ENCODE peak calls at places on chromosomes 7 and 10, in seven cellular contexts. Z is endodermal cell, F is neuronal stem cell, B is left lung, X is psoas muscle, R is HL-60, K is stomach. I is an unnamed sample.
A peak's percentile ranks its signal among the peaks of the same experiment; 100 is the strongest.

GRCh38 chr10:123636598-123637325 is 29.4 kb upstream of the GPR26 start:
- DNase-seq in Z (peak; percentile 18), F (no peak), B (no peak), X (no peak), R (no peak), K (no peak), I (no peak)

GRCh38 chr10:121185816-121186215 is 334.7 kb downstream of the WDR11 start:
- DNase-seq in Z (no peak), F (no peak), B (no peak), X (no peak), R (no peak), K (no peak), I (no peak)

GRCh38 chr10:35545878-35546631 is 59.1 kb upstream of the GJD4 start:
- DNase-seq in Z (no peak), F (no peak), B (no peak), X (no peak), R (no peak), K (no peak), I (no peak)

GRCh38 chr10:970311-971149 is 17.7 kb upstream of the GTPBP4 start:
- DNase-seq in Z (no peak), F (no peak), B (no peak), X (peak; percentile 58), R (no peak), K (peak; percentile 66), I (no peak)

GRCh38 chr7:102152672-102153585 is 133.7 kb upstream of the SH2B2 start:
- DNase-seq in Z (peak; percentile 87), F (no peak), B (peak; percentile 54), X (no peak), R (no peak), K (no peak), I (no peak)

GRCh38 chr10:8618834-8619233 is 564.3 kb downstream of the GATA3 start:
- DNase-seq in Z (no peak), F (no peak), B (no peak), X (no peak), R (no peak), K (no peak), I (no peak)

GRCh38 chr7:134367956-134368749 is 51.4 kb upstream of the SLC35B4 start:
- DNase-seq in Z (no peak), F (no peak), B (no peak), X (no peak), R (no peak), K (no peak), I (no peak)

GRCh38 chr7:98077762-98078161 is 28.9 kb upstream of the LMTK2 start:
- DNase-seq in Z (peak; percentile 43), F (no peak), B (no peak), X (no peak), R (no peak), K (peak; percentile 5), I (no peak)

GRCh38 chr7:155544485-155544884 is 1.9 kb downstream of the CNPY1 start:
- DNase-seq in Z (no peak), F (no peak), B (no peak), X (no peak), R (no peak), K (no peak), I (no peak)

GRCh38 chr10:117555017-117555416 is 12.5 kb downstream of the EMX2 start:
- DNase-seq in Z (no peak), F (no peak), B (no peak), X (no peak), R (no peak), K (no peak), I (no peak)

GRCh38 chr7:25847331-25848070 is 304.5 kb upstream of the NFE2L3 start:
- DNase-seq in Z (no peak), F (no peak), B (no peak), X (no peak), R (no peak), K (no peak), I (no peak)

GRCh38 chr7:50791921-50792341 is 9.2 kb upstream of the GRB10 start:
- DNase-seq in Z (peak; percentile 53), F (no peak), B (no peak), X (no peak), R (peak; percentile 50), K (no peak), I (no peak)

GRCh38 chr10:8206882-8207281 is 152.4 kb downstream of the GATA3 start:
- DNase-seq in Z (no peak), F (no peak), B (no peak), X (no peak), R (no peak), K (no peak), I (no peak)

GRCh38 chr7:112079671-112080070 is 126.5 kb downstream of the DOCK4 start:
- DNase-seq in Z (no peak), F (no peak), B (no peak), X (no peak), R (no peak), K (no peak), I (no peak)

GRCh38 chr7:23970193-23970592 is 260.2 kb downstream of the STK31 start:
- DNase-seq in Z (no peak), F (no peak), B (no peak), X (no peak), R (no peak), K (no peak), I (no peak)

GRCh38 chr10:4677296-4678021 is 148.5 kb upstream of the AKR1E2 start:
- DNase-seq in Z (no peak), F (no peak), B (no peak), X (no peak), R (no peak), K (no peak), I (no peak)

DNA sequence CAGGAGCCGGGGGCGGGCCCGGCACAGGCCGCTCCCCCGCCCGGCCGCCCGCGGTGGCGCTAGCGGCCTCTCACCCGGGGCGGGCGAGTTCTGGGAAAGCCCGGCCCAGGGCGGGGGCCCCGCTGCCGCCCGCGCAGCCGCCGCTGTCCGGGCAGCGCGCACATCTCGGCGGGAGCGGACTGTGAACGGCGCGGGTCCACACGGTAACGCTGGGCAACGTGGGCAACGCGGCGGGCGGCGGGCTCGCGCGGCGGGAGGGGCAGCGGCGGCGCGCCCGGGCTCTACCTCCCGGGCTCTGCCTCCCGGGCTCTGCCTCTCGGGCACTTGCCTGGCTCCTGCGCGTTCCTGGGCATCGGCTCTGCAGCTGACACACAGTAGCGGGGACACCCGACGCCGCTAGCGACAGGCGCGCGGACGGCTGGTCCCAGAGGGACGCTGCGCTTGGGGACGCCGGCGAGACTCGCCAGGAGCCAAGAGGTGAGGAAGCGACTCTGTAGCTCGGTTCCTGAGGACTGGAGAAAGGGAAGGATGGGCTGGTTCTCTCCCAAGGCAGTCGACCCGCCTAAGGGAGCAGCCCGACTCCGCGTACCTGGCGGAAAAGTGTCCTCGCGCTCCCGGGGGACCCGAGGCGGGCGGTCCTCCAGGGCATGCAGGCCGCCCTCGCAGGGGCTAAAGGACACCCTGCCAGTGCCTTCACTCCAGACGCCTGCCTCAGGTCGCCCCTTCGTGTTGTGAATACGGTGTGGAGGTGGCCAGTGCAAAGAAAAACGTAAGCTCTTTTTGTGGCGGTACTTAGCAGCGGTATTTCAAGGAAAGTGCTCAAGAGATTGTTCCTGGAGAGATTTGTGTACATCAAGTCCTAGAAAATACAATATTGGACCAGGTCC is at the start of gene PLCE1:
- DNase-seq in Z (peak; percentile 83), F (peak; percentile 47), B (peak; percentile 83), X (peak; percentile 85), R (no peak), K (peak; percentile 70), I (no peak)
- H3K27me3 ChIP-seq in Z (no peaks in the 10 kb centered on the region), F (peaks cover 16% of the 10 kb centered on the region), B (peaks cover 25% of the 10 kb centered on the region), X (no peaks in the 10 kb centered on the region), R (peaks cover 35% of the 10 kb centered on the region), K (no peaks in the 10 kb centered on the region), I (no peaks in the 10 kb centered on the region)

DNA sequence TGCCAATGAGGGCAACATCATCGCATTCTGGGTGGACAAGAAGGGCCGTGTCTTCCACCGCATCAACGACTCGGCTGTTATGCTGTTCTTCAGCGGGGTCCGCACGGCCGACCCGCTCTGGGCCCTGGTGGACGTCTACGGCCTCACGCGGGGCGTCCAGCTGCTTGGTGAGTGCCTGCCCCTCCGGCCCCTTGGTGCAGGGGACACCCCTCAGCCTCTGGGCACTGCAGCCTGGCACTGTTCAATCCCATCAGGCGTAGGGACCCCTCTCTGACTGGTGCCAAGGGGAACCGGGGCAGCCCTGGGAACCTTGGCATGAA is 78.1 kb downstream of the NEURL1 start:
- DNase-seq in Z (no peak), F (no peak), B (no peak), X (peak; percentile 39), R (no peak), K (no peak), I (no peak)
- H3K27ac ChIP-seq in Z (no peak overlapping the region), F (no peak overlapping the region), B (no peak overlapping the region), X (no peak overlapping the region), R (no peak overlapping the region), K (no peak overlapping the region), I (no peak overlapping the region)

DNA sequence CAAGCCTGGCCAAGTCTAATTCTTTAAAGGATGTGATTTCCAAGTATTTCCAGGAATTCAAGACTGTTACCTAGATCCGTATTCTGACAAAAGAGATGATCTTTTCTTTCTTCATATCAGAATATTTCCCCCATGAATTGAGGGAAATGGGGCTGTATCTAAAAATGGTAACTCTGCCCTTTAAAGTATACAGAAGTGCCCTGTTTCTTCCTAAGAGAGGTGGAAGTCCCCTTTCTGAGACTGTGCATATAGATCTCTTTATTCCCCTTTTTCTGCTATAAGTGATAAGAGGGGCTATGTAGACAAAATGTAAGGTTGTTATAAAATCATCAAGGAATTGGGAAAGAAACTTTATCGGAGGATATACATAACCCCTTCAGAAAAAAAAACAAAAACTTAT is 287.1 kb upstream of the KAT6B start:
- DNase-seq in Z (no peak), F (no peak), B (no peak), X (no peak), R (no peak), K (no peak), I (no peak)
- H3K4me3 ChIP-seq in Z (no peak overlapping the region), F (no peak overlapping the region), B (no peak overlapping the region), X (no peak overlapping the region), R (no peak overlapping the region), K (no peak overlapping the region), I (no peak overlapping the region)

DNA sequence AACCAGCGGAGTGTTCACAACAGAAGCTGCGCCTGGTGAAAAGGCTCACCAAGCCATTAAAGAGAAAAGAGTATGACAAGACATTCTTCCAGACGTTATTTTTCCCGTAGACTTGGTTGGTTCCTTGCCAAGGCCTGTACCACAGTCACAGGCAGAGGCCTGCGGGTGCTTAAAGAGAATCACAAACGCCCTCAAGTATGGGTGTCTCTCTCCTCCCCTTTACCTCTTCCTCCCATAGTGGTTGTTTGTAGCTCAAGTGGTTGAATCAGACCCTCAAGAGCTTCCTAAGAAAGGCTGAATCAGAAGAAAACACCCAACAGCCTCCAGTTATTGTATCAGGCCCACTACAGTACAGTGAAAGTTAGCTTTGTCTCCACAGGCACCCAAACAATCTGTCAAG is 169.0 kb downstream of the CREB5 start:
- DNase-seq in Z (no peak), F (no peak), B (no peak), X (no peak), R (no peak), K (no peak), I (no peak)
- H3K27me3 ChIP-seq in Z (no peaks in the 10 kb centered on the region), F (no peaks in the 10 kb centered on the region), B (no peaks in the 10 kb centered on the region), X (no peaks in the 10 kb centered on the region), R (peaks cover 8% of the 10 kb centered on the region), K (no peaks in the 10 kb centered on the region), I (no peaks in the 10 kb centered on the region)

DNA sequence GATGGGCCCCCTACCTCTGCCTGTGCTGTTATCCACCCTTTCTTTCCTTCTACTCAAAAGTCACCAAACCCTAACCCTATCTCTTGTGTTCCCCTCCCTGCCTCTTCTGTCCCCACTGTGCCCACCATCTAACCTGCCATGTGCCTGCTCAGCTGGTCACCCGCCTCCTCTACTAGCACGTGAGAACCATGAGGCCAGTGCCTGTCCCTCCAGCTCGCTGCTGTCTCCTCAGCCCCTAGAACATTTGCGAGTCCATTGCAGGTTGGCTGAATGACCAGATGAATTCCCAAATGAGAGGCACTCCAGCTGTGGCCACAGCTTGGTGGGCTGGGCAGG is 129.0 kb downstream of the ARHGAP22 start:
- DNase-seq in Z (no peak), F (no peak), B (no peak), X (no peak), R (no peak), K (no peak), I (no peak)
- H3K27ac ChIP-seq in Z (no peak overlapping the region), F (no peak overlapping the region), B (no peak overlapping the region), X (no peak overlapping the region), R (no peak overlapping the region), K (no peak overlapping the region), I (no peak overlapping the region)

I was measured in CD8-positive, alpha-beta memory T cell.